ENCODE peak calls at places on chromosomes 2 and 18, in four cellular contexts. W is HFFc6, J is K562, X is lower lobe of right lung. N is an unnamed sample.

GRCh38 chr2:25213229-25213628 is 44.8 kb upstream of the POMC start:
- DNase-seq in J (no peak), X (no peak), W (no peak), N (no peak)

GRCh38 chr2:201182650-201183372 is at the start of gene CASP10:
- DNase-seq in W (peak; percentile 33), X (no peak), J (peak; percentile 88), N (no peak)

GRCh38 chr2:226583715-226584114 is 215.9 kb downstream of the IRS1 start:
- DNase-seq in X (no peak), W (peak; percentile 82), J (no peak), N (no peak)

GRCh38 chr2:23826079-23826478 is 100.8 kb downstream of the ATAD2B start:
- DNase-seq in X (no peak), W (no peak), J (no peak), N (no peak)

GRCh38 chr2:182866095-182866460 is 359 bp downstream of the FRZB start:
- DNase-seq in W (no peak), J (no peak), X (no peak), N (no peak)

GRCh38 chr2:108536133-108536780 is 2.0 kb downstream of the LIMS1 start:
- DNase-seq in W (no peak), X (no peak), J (peak; percentile 48), N (no peak)

GRCh38 chr2:85111819-85112281 is 21.3 kb upstream of the TCF7L1 start:
- DNase-seq in J (no peak), W (peak; percentile 70), X (no peak), N (no peak)

GRCh38 chr2:20299113-20299512 is 51.5 kb downstream of the PUM2 start:
- DNase-seq in W (no peak), X (no peak), J (peak; percentile 16), N (no peak)

GRCh38 chr2:30708491-30709290 is 98.6 kb downstream of the CAPN13 start:
- DNase-seq in W (no peak), X (no peak), J (peak; percentile 23), N (no peak)

GRCh38 chr2:54572262-54572635 is 116.1 kb downstream of the SPTBN1 start:
- DNase-seq in X (no peak), J (peak; percentile 77), W (peak; percentile 58), N (no peak)

GRCh38 chr18:72601944-72602343 is 57.8 kb upstream of the CBLN2 start:
- DNase-seq in J (no peak), W (no peak), X (no peak), N (no peak)

GRCh38 chr18:42426496-42427015 is 471.5 kb downstream of the PIK3C3 start:
- DNase-seq in W (no peak), J (no peak), X (no peak), N (no peak)

GRCh38 chr2:133045787-133046186 is 375.8 kb upstream of the LYPD1 start:
- DNase-seq in X (no peak), W (no peak), J (no peak), N (no peak)

GRCh38 chr2:108583903-108584520 is 49.7 kb downstream of the LIMS1 start:
- DNase-seq in W (peak; percentile 76), X (no peak), J (peak; percentile 84), N (no peak)

GRCh38 chr2:216074380-216074779 is 7.2 kb downstream of the PECR start:
- DNase-seq in W (no peak), X (no peak), J (no peak), N (no peak)

GRCh38 chr2:215793747-215794595 is 219.4 kb downstream of the MREG start:
- DNase-seq in J (peak; percentile 93), W (peak; percentile 82), X (no peak), N (no peak)

GRCh38 chr2:235098273-235098672 is 146.5 kb downstream of the SH3BP4 start:
- DNase-seq in X (no peak), W (no peak), J (no peak), N (no peak)

GRCh38 chr2:105517814-105518705 is 119.2 kb upstream of the FHL2 start:
- DNase-seq in W (no peak), X (no peak), J (no peak), N (no peak)

GRCh38 chr18:30971338-30971956 is 71.1 kb downstream of the DSC3 start:
- DNase-seq in X (no peak), W (peak; percentile 39), J (peak; percentile 56), N (no peak)

GRCh38 chr2:191638802-191639172 is 39.1 kb upstream of the NABP1 start:
- DNase-seq in X (no peak), J (no peak), W (no peak), N (no peak)

GRCh38 chr2:17482651-17483050 is 35.6 kb downstream of the RAD51AP2 start:
- DNase-seq in X (no peak), W (no peak), J (no peak), N (no peak)

GRCh38 chr2:15359716-15360531 is 201.2 kb downstream of the NBAS start:
- DNase-seq in W (peak; percentile 88), J (no peak), X (no peak), N (no peak)

GRCh38 chr18:7904529-7904928 is 337.4 kb downstream of the PTPRM start:
- DNase-seq in W (peak; percentile 70), J (no peak), X (no peak), N (no peak)

GRCh38 chr2:3169106-3169870 is 208.3 kb downstream of the EIPR1 start:
- DNase-seq in J (no peak), W (peak; percentile 81), X (peak; percentile 24), N (no peak)

GRCh38 chr2:20184067-20184938 is 40.6 kb downstream of the SDC1 start:
- DNase-seq in W (peak; percentile 72), J (no peak), X (peak; percentile 80), N (no peak)

DNA sequence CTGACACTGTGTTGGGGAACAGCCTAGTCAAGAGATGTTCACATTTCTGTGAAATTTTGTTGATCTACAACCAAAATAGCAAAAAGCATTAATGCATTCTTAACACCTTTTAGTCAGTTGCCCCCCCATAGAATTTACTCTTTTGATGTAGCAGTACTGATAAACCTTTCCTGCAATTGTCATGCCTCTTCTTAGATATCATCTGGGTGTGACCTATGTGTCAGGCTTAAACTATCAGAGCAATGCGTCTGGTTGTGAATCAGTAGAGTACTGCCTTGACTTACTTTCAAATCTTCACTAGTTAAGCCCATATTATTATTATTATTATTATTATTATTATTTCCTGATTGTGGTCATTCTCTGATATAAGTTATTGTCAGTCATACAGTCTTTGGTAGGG is 61.9 kb downstream of the GREB1L start:
- DNase-seq in J (no peak), X (no peak), W (peak; percentile 52), N (no peak)
- TF ChIP-seq CTCF in J (no peak), X (no peak), W (no peak), N (no peak)

DNA sequence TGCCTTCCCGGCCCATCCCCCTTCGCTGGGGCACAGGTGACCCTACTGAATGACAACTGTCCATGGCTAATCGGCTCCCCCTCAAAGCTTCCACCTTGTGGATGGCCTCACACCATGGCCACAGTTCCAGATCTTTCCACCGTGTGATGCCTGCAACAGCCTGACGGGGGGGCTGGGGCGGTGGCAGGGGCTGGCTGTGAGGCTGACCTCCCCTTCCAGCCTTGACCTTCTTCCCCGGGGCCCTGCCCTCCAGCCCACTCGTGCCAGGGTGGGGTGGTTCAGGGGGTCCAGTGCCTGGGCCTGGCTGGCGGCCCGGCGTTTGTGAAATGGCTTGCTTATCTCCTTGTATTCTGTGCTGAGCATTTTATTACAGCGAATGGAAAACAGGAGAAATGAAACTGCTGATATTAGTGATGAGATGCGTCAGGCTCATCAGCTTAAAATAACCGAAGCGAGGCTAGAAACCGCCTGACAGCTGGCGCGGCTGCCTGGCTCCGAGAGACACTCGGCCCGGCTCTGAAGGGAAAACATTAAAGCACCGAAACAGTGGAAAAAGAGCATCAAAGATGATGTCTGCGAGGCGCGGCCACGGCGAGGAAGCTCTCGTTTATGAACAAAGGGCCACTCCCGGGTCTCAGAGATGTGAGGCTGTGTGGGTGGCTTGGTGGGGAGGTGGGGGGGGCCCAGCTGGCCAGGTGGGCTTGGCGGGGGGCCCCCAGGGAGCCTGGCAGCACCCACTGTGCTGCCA is 916 bp upstream of the PDCD1 start:
- DNase-seq in W (no peak), J (peak; percentile 44), X (peak; percentile 47), N (peak; percentile 55)
- TF ChIP-seq CTCF in W (no peak), J (peak; percentile 41), X (peak; percentile 26), N (no peak)

GRCh38 chr2:127526142-127526939 is at the start of gene IWS1:
- DNase-seq in J (peak; percentile 98), W (peak; percentile 94), X (peak; percentile 97), N (peak; percentile 85)
- TF ChIP-seq CTCF in J (peak; percentile 26), W (peak; percentile 52), X (peak; percentile 38), N (no peak)

GRCh38 chr2:238158807-238159539 is at the start of gene ERFE:
- DNase-seq in J (peak; percentile 74), X (no peak), W (no peak), N (peak; percentile 58)
- TF ChIP-seq CTCF in J (no peak), X (peak; percentile 40), W (peak; percentile 71), N (no peak)

GRCh38 chr18:46767217-46767616 is 10.4 kb upstream of the ST8SIA5 start:
- DNase-seq in W (no peak), J (peak; percentile 8), X (no peak), N (no peak)

GRCh38 chr18:46771141-46771540 is 14.3 kb upstream of the ST8SIA5 start:
- DNase-seq in J (no peak), X (no peak), W (no peak), N (no peak)

GRCh38 chr18:46770708-46771107 is 13.9 kb upstream of the ST8SIA5 start:
- DNase-seq in J (no peak), W (no peak), X (no peak), N (no peak)

GRCh38 chr18:46768166-46768921 is 11.5 kb upstream of the ST8SIA5 start:
- DNase-seq in W (no peak), J (no peak), X (no peak), N (no peak)

GRCh38 chr18:46772396-46772795 is 15.5 kb upstream of the ST8SIA5 start:
- DNase-seq in X (no peak), J (no peak), W (no peak), N (no peak)
- TF ChIP-seq CTCF in X (no peak), J (peak; percentile 13), W (no peak), N (no peak)

DNA sequence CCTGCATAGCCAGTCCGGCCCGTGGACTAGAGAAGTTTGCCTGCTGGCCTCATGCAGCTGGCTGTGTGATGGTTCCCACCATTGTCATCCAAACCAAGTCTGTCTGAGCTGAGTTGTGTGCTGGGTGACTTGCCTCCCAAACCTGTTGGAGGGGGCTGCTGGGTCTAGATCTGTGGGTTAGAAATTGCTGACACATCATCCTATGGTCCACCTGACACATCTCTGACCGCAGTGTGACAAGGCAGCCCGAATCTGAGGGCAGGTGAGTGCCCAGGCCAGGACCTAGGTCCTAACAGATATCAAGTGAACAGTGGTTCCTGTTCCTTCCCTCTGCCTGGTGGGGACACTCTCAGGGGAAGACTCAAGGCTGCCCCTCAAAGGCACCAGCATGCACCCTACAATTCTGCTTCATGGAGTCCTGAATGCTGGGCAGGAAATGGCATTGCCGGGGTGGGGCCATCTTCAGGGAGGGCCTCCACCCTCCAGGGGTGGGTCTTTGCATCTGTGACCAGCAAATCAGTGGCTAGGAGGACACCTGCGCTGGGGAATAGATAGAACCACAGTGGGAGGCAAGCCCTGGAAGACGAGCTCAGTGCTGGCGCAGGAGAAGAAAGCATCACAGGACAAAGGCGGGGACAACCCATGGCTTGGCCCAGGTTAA is 117.9 kb upstream of the ID2 start:
- DNase-seq in X (no peak), W (no peak), J (no peak), N (no peak)
- TF ChIP-seq CTCF in X (no peak), W (no peak), J (no peak), N (no peak)

N was measured in activated B cell treated with CpG ODN at 0.5 μM for 24 hours.